ENCODE peak calls at places on chromosomes 11 and 22, in four cellular contexts. J is activated gamma-delta T cell treated with anti-CD3 and anti-CD28 coated beads, Interleukin-2, amount 50 U/mL, for 16 hours; B is M059J; S is T47D. W is an unnamed sample.
A peak's percentile ranks its signal among the peaks of the same experiment; 100 is the strongest.

GRCh38 chr11:123472236-123472935 is 42.3 kb downstream of the GRAMD1B start:
- DNase-seq in B (no peak), S (peak; percentile 71), J (no peak), W (peak; percentile 47)

GRCh38 chr11:12516387-12517110 is 139.2 kb downstream of the PARVA start:
- DNase-seq in S (no peak), B (no peak), J (no peak), W (no peak)

GRCh38 chr11:130675456-130675855 is 227.0 kb downstream of the ADAMTS15 start:
- DNase-seq in B (peak; percentile 60), S (no peak), J (no peak), W (peak; percentile 42)

GRCh38 chr11:16157327-16157726 is 199.0 kb downstream of the SOX6 start:
- DNase-seq in S (no peak), J (no peak), B (no peak), W (no peak)

GRCh38 chr11:13983081-13983751 is 20.7 kb downstream of the SPON1 start:
- DNase-seq in S (no peak), J (no peak), B (peak; percentile 57), W (no peak)

GRCh38 chr11:113579292-113579940 is 104.2 kb upstream of the DRD2 start:
- DNase-seq in S (no peak), J (no peak), B (no peak), W (no peak)

GRCh38 chr22:42064629-42065028 is 6.0 kb downstream of the NAGA start:
- DNase-seq in B (no peak), J (no peak), S (no peak), W (no peak)

GRCh38 chr11:116207781-116208180 is 565.0 kb downstream of the BUD13 start:
- DNase-seq in S (no peak), B (no peak), J (no peak), W (no peak)

GRCh38 chr22:41919357-41920224 is 4.7 kb upstream of the SHISA8 start:
- DNase-seq in J (no peak), B (peak; percentile 14), S (no peak), W (peak; percentile 53)

GRCh38 chr22:36359172-36359973 is 28.4 kb downstream of the MYH9 start:
- DNase-seq in J (no peak), S (no peak), B (no peak), W (no peak)

GRCh38 chr22:42473484-42474193 is 41.4 kb upstream of the NFAM1 start:
- DNase-seq in S (peak; percentile 64), B (peak; percentile 58), J (no peak), W (peak; percentile 20)

GRCh38 chr11:13343067-13343466 is 65.5 kb downstream of the BMAL1 start:
- DNase-seq in J (no peak), B (no peak), S (no peak), W (no peak)

GRCh38 chr11:27703453-27703852 is 3.2 kb upstream of the BDNF start:
- DNase-seq in J (no peak), B (peak; percentile 69), S (no peak), W (no peak)

GRCh38 chr11:92702037-92702436 is 267.4 kb upstream of the MTNR1B start:
- DNase-seq in S (peak; percentile 18), J (no peak), B (no peak), W (no peak)

GRCh38 chr22:36985490-36985889 is 33.8 kb downstream of the TST start:
- DNase-seq in J (no peak), S (no peak), B (no peak), W (no peak)

GRCh38 chr11:88375927-88376470 is 38.5 kb upstream of the CTSC start:
- DNase-seq in S (no peak), J (no peak), B (no peak), W (no peak)

GRCh38 chr11:111352935-111353695 is 26.0 kb downstream of the POU2AF1 start:
- DNase-seq in B (no peak), S (peak; percentile 82), J (no peak), W (no peak)

GRCh38 chr11:71998649-71999310 is at the start of gene IL18BP:
- DNase-seq in S (no peak), J (peak; percentile 6), B (no peak), W (no peak)

GRCh38 chr11:128759597-128759996 is 65.7 kb downstream of the FLI1 start:
- DNase-seq in S (no peak), B (peak; percentile 70), J (no peak), W (no peak)

GRCh38 chr11:64729851-64730382 is 6.9 kb upstream of the NRXN2 start:
- DNase-seq in J (no peak), B (no peak), S (peak; percentile 91), W (no peak)

GRCh38 chr22:38353142-38353629 is 36.0 kb upstream of the CSNK1E start:
- DNase-seq in S (peak; percentile 70), B (peak; percentile 38), J (peak; percentile 50), W (peak; percentile 63)

W was measured in WERI-Rb-1.